ENCODE peak calls at places on chromosome 2, in six cellular contexts. One of them, this sample, is unnamed. For H3K4me1, the result is how much of the 10 kb centered on the place peaks cover.

GRCh38 chr2:215428060-215428910 is 7.6 kb downstream of the FN1 start:
- DNase-seq in upper lobe of left lung: no peak
- DNase-seq in GM12878: no peak
- DNase-seq in HepG2: no peak
- DNase-seq in sigmoid colon: no peak
- DNase-seq in A549: no peak
- DNase-seq in this sample: no peak

GRCh38 chr2:119338282-119338681 is 28.4 kb downstream of the C2orf76 start:
- DNase-seq in upper lobe of left lung: no peak
- DNase-seq in GM12878: no peak
- DNase-seq in HepG2: no peak
- DNase-seq in sigmoid colon: no peak
- DNase-seq in A549: no peak
- DNase-seq in this sample: no peak

GRCh38 chr2:120262761-120263428 is 10.2 kb downstream of the RALB start:
- DNase-seq in upper lobe of left lung: no peak
- DNase-seq in GM12878: no peak
- DNase-seq in HepG2: no peak
- DNase-seq in sigmoid colon: no peak
- DNase-seq in A549: no peak
- DNase-seq in this sample: no peak

GRCh38 chr2:105410554-105410953 is 11.7 kb upstream of the FHL2 start:
- DNase-seq in upper lobe of left lung: no peak
- DNase-seq in GM12878: no peak
- DNase-seq in HepG2: no peak
- DNase-seq in sigmoid colon: no peak
- DNase-seq in A549: no peak
- DNase-seq in this sample: no peak

GRCh38 chr2:237603718-237604362 is 13.3 kb upstream of the RAB17 start:
- DNase-seq in upper lobe of left lung: no peak
- DNase-seq in GM12878: peak
- DNase-seq in HepG2: peak
- DNase-seq in sigmoid colon: no peak
- DNase-seq in A549: no peak
- DNase-seq in this sample: no peak

GRCh38 chr2:179437430-179437829 is 172.8 kb upstream of the SESTD1 start:
- DNase-seq in upper lobe of left lung: no peak
- DNase-seq in GM12878: no peak
- DNase-seq in HepG2: no peak
- DNase-seq in sigmoid colon: no peak
- DNase-seq in A549: no peak
- DNase-seq in this sample: no peak

GRCh38 chr2:134120160-134120717 is 133.6 kb upstream of the MGAT5 start:
- DNase-seq in upper lobe of left lung: no peak
- DNase-seq in GM12878: no peak
- DNase-seq in HepG2: no peak
- DNase-seq in sigmoid colon: no peak
- DNase-seq in A549: no peak
- DNase-seq in this sample: peak

GRCh38 chr2:184879671-184880070 is 281.3 kb downstream of the ZNF804A start:
- DNase-seq in upper lobe of left lung: no peak
- DNase-seq in GM12878: no peak
- DNase-seq in HepG2: no peak
- DNase-seq in sigmoid colon: no peak
- DNase-seq in A549: no peak
- DNase-seq in this sample: no peak

GRCh38 chr2:234136461-234136860 is 86.0 kb downstream of the SPP2 start:
- DNase-seq in upper lobe of left lung: no peak
- DNase-seq in GM12878: no peak
- DNase-seq in HepG2: no peak
- DNase-seq in sigmoid colon: no peak
- DNase-seq in A549: no peak
- DNase-seq in this sample: no peak

DNA sequence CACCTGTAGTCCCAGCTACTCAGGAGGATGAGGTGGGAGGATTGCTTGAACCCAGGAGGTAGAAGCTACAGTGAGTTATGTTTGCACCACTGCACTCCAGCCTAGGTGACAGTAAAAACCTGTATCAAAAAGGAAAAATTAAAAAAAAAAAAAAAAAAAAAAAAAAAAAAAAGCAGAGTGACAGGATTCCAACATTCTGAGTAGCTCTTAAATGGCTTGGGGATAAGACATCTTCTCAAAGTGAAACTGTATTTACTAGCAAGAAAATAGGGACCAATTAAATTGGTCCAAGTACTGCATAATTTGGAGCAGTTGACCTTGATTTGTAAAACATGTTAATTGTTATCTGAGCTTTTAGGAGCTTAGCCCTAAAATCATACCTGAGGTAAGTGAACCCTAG is 65.7 kb upstream of the TMEM247 start:
- DNase-seq in upper lobe of left lung: no peak
- DNase-seq in GM12878: no peak
- DNase-seq in HepG2: no peak
- DNase-seq in sigmoid colon: no peak
- DNase-seq in A549: no peak
- DNase-seq in this sample: no peak
- H3K4me1 ChIP-seq in upper lobe of left lung: under half
- H3K4me1 ChIP-seq in GM12878: under half
- H3K4me1 ChIP-seq in HepG2: half or more
- H3K4me1 ChIP-seq in sigmoid colon: under half
- H3K4me1 ChIP-seq in A549: under half
- H3K4me1 ChIP-seq in this sample: under half

GRCh38 chr2:24873619-24874018 is 46.4 kb downstream of the ADCY3 start:
- DNase-seq in upper lobe of left lung: no peak
- DNase-seq in GM12878: no peak
- DNase-seq in HepG2: no peak
- DNase-seq in sigmoid colon: no peak
- DNase-seq in A549: no peak
- DNase-seq in this sample: no peak
- TF ChIP-seq EP300 in upper lobe of left lung: no peak
- TF ChIP-seq EP300 in GM12878: no peak
- TF ChIP-seq EP300 in HepG2: no peak
- TF ChIP-seq EP300 in sigmoid colon: no peak
- TF ChIP-seq EP300 in A549: no peak
- TF ChIP-seq EP300 in this sample: peak

GRCh38 chr2:151166410-151166809 is 95.3 kb downstream of the RBM43 start:
- DNase-seq in upper lobe of left lung: no peak
- DNase-seq in GM12878: no peak
- DNase-seq in HepG2: no peak
- DNase-seq in sigmoid colon: no peak
- DNase-seq in A549: no peak
- DNase-seq in this sample: no peak

GRCh38 chr2:151159109-151159690 is 102.5 kb downstream of the RBM43 start:
- DNase-seq in upper lobe of left lung: no peak
- DNase-seq in GM12878: no peak
- DNase-seq in HepG2: no peak
- DNase-seq in sigmoid colon: no peak
- DNase-seq in A549: no peak
- DNase-seq in this sample: no peak

GRCh38 chr2:151156431-151156830 is 105.2 kb downstream of the RBM43 start:
- DNase-seq in upper lobe of left lung: no peak
- DNase-seq in GM12878: no peak
- DNase-seq in HepG2: no peak
- DNase-seq in sigmoid colon: no peak
- DNase-seq in A549: no peak
- DNase-seq in this sample: no peak

GRCh38 chr2:151156943-151157705 is 104.5 kb downstream of the RBM43 start:
- DNase-seq in upper lobe of left lung: no peak
- DNase-seq in GM12878: no peak
- DNase-seq in HepG2: no peak
- DNase-seq in sigmoid colon: no peak
- DNase-seq in A549: no peak
- DNase-seq in this sample: no peak

DNA sequence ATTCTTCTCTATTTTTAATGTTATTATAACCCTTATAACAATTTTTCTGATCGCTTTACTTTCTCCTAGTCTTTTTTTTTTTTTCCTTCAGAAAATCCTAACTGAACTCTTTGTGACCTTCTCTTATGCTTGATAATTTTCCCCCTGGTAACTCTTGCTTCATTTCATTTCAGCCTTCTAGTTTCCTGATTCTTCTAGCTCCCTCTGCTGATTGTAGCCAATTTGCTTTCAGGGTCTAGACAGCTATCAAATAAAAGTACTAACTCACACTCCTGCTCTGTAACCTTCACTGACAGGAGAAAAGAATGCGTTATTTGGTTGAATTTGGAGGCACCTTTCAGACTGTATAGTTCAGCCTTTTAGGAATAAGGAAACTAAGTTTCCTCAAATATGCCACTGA is 99.5 kb downstream of the RBM43 start:
- DNase-seq in upper lobe of left lung: no peak
- DNase-seq in GM12878: no peak
- DNase-seq in HepG2: no peak
- DNase-seq in sigmoid colon: no peak
- DNase-seq in A549: no peak
- DNase-seq in this sample: no peak
- TF ChIP-seq POLR2A in upper lobe of left lung: no peak
- TF ChIP-seq POLR2A in GM12878: no peak
- TF ChIP-seq POLR2A in HepG2: no peak
- TF ChIP-seq POLR2A in sigmoid colon: no peak
- TF ChIP-seq POLR2A in A549: no peak
- TF ChIP-seq POLR2A in this sample: no peak

DNA sequence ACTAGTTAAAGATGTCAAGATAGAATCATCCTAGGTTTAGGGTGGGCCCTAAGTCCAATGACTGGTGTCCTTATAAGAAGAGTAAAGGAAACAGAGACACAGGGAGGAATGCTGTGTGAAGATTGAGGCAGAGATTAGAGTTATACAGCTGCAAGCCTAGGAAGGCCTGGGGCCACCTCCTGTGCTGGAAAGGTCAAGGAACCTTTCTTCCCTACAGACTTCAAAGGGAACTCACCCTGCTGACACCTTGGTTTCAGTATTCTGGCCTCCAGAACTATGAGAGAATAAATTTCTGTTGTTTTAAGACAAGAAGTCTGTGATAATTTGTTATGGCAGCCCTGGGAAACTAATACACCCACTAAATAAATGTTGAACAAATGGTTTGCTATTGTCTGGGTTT is 102.3 kb upstream of the NEUROD1 start:
- DNase-seq in upper lobe of left lung: no peak
- DNase-seq in GM12878: no peak
- DNase-seq in HepG2: no peak
- DNase-seq in sigmoid colon: no peak
- DNase-seq in A549: no peak
- DNase-seq in this sample: no peak
- H3K4me1 ChIP-seq in upper lobe of left lung: under half
- H3K4me1 ChIP-seq in GM12878: under half
- H3K4me1 ChIP-seq in HepG2: half or more
- H3K4me1 ChIP-seq in sigmoid colon: under half
- H3K4me1 ChIP-seq in A549: half or more
- H3K4me1 ChIP-seq in this sample: under half

DNA sequence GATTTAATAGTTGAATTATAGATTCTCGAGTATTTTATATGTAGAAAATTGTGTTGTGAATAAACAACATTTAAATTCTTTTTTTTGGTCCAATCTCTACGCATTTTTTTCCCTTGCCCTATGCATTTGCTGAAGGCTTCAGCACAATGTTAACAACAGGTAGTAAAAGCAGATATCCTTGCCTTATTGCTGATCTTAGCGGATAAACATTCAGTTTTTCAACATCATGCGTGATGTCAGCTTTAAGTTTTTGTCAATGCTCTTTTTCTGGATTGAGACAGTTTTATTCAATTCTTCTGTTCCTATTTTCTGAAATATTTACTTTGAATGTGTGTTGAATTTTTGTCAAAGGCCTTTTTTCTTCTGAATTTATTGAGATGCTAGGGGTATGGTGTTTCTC is 11.6 kb upstream of the OR6B3 start:
- DNase-seq in upper lobe of left lung: no peak
- DNase-seq in GM12878: no peak
- DNase-seq in HepG2: no peak
- DNase-seq in sigmoid colon: no peak
- DNase-seq in A549: no peak
- DNase-seq in this sample: no peak
- TF ChIP-seq EP300 in upper lobe of left lung: no peak
- TF ChIP-seq EP300 in GM12878: no peak
- TF ChIP-seq EP300 in HepG2: no peak
- TF ChIP-seq EP300 in sigmoid colon: no peak
- TF ChIP-seq EP300 in A549: no peak
- TF ChIP-seq EP300 in this sample: no peak

GRCh38 chr2:85413592-85414421 is 3.6 kb upstream of the CAPG start:
- DNase-seq in upper lobe of left lung: peak
- DNase-seq in GM12878: no peak
- DNase-seq in HepG2: no peak
- DNase-seq in sigmoid colon: no peak
- DNase-seq in A549: no peak
- DNase-seq in this sample: peak
- TF ChIP-seq POLR2A in upper lobe of left lung: peak
- TF ChIP-seq POLR2A in GM12878: no peak
- TF ChIP-seq POLR2A in HepG2: no peak
- TF ChIP-seq POLR2A in sigmoid colon: no peak
- TF ChIP-seq POLR2A in A549: no peak
- TF ChIP-seq POLR2A in this sample: no peak